ENCODE peak calls at places on chromosomes 6 and 20, in nine cellular contexts. L is spleen, A is NT2/D1, M is sigmoid colon, H is lung, R is heart right ventricle, W is upper lobe of right lung, B is MM.1S, V is GM23248. G is an unnamed sample.
A peak's percentile ranks its signal among the peaks of the same experiment; 100 is the strongest.

GRCh38 chr6:24779416-24779815 is 4.7 kb downstream of the GMNN start:
- DNase-seq in A (no peak), B (no peak), V (no peak), W (no peak), H (no peak), L (no peak), M (no peak), R (no peak), G (no peak)

GRCh38 chr6:56902551-56903464 is 52.1 kb upstream of the BEND6 start:
- DNase-seq in M (no peak), H (no peak), V (peak; percentile 74), B (peak; percentile 47), R (peak; percentile 9), L (no peak), A (no peak), W (no peak), G (peak; percentile 20)

GRCh38 chr6:27494103-27494502 is 21.2 kb upstream of the ZNF184 start:
- DNase-seq in V (no peak), M (no peak), B (no peak), A (no peak), R (no peak), W (no peak), L (no peak), H (no peak), G (no peak)

GRCh38 chr20:32543570-32544259 is 41.4 kb downstream of the NOL4L start:
- DNase-seq in V (no peak), B (no peak), M (no peak), W (no peak), H (no peak), R (no peak), L (no peak), A (no peak), G (no peak)

GRCh38 chr20:60206259-60206658 is 248.0 kb downstream of the CDH26 start:
- DNase-seq in W (no peak), V (peak; percentile 66), L (no peak), B (peak; percentile 14), H (no peak), R (no peak), A (peak; percentile 66), M (no peak), G (peak; percentile 73)

GRCh38 chr20:56722042-56722441 is 92.9 kb downstream of the TFAP2C start:
- DNase-seq in B (no peak), M (no peak), R (peak; percentile 8), L (no peak), W (no peak), H (no peak), A (no peak), V (peak; percentile 26), G (no peak)

GRCh38 chr6:15110721-15111354 is 135.0 kb upstream of the JARID2 start:
- DNase-seq in H (no peak), V (peak; percentile 30), W (no peak), A (no peak), M (no peak), R (no peak), L (no peak), B (no peak), G (no peak)

GRCh38 chr6:9848094-9848493 is 566.8 kb downstream of the TFAP2A start:
- DNase-seq in V (peak; percentile 48), A (no peak), M (no peak), R (no peak), W (no peak), H (no peak), L (no peak), B (no peak), G (no peak)

GRCh38 chr20:35000922-35001595 is 45.4 kb downstream of the MYH7B start:
- DNase-seq in M (no peak), H (no peak), V (no peak), R (no peak), B (no peak), A (no peak), W (no peak), L (no peak), G (peak; percentile 45)

GRCh38 chr6:152375200-152375599 is 262.0 kb downstream of the SYNE1 start:
- DNase-seq in H (no peak), A (no peak), W (no peak), L (no peak), R (no peak), M (no peak), V (no peak), B (no peak), G (no peak)

GRCh38 chr20:37901667-37902503 is 1.0 kb upstream of the VSTM2L start:
- DNase-seq in A (no peak), L (no peak), W (no peak), H (peak; percentile 42), R (no peak), M (no peak), V (peak; percentile 81), B (no peak), G (peak; percentile 94)

GRCh38 chr20:37902504-37903313 is at the start of gene VSTM2L:
- DNase-seq in B (no peak), R (no peak), M (peak; percentile 78), W (peak; percentile 72), V (peak; percentile 80), L (peak; percentile 83), A (no peak), H (peak; percentile 53), G (peak; percentile 91)

GRCh38 chr20:37904845-37905244 is 1.9 kb downstream of the VSTM2L start:
- DNase-seq in W (no peak), M (no peak), A (no peak), R (no peak), H (no peak), V (no peak), B (no peak), L (no peak), G (no peak)

GRCh38 chr20:37904008-37904675 is 1.2 kb downstream of the VSTM2L start:
- DNase-seq in M (no peak), B (no peak), A (no peak), H (no peak), V (no peak), R (no peak), L (no peak), W (no peak), G (peak; percentile 68)

GRCh38 chr20:37903317-37904007 is 535 bp downstream of the VSTM2L start:
- DNase-seq in V (peak; percentile 25), B (no peak), H (no peak), R (no peak), A (no peak), W (no peak), L (no peak), M (no peak), G (peak; percentile 86)
- H3K4me3 ChIP-seq in V (peak overlapping the region; percentile 75), B (no peak overlapping the region), H (peak overlapping the region; percentile 26), R (peak overlapping the region; percentile 36), A (peak overlapping the region; percentile 39), W (peak overlapping the region; percentile 42), L (peak overlapping the region; percentile 74), M (peak overlapping the region; percentile 18), G (peak overlapping the region; percentile 60)

DNA sequence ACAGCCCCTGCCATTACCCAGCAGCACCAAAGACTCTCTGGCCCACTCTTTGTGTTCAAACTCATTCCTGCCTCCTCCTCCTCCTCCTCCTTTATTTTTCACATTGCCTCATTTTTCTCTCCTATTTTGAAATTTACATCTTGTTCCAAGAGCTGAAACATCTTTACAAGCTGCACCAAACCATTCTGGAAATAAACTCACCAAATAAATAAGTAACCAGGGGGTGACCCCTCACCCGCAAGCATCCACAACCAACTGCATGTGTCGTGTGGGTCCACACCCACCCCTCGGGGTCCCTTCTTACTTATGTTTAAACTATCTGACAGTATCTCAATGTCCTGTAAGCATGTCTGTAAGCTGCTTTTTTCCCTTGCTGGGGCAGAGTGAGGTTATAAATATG is 1.4 kb downstream of the KCNB1 start:
- DNase-seq in B (no peak), V (no peak), H (no peak), L (no peak), A (no peak), R (no peak), M (no peak), W (no peak), G (no peak)
- H3K27me3 ChIP-seq in B (peaks cover 7% of the 10 kb centered on the region), V (peaks cover 48% of the 10 kb centered on the region), H (no peaks in the 10 kb centered on the region), L (peaks cover 75% of the 10 kb centered on the region), A (peaks cover 37% of the 10 kb centered on the region), R (peaks cover 17% of the 10 kb centered on the region), M (no peaks in the 10 kb centered on the region), W (peaks cover 66% of the 10 kb centered on the region), G (peaks cover 16% of the 10 kb centered on the region)

DNA sequence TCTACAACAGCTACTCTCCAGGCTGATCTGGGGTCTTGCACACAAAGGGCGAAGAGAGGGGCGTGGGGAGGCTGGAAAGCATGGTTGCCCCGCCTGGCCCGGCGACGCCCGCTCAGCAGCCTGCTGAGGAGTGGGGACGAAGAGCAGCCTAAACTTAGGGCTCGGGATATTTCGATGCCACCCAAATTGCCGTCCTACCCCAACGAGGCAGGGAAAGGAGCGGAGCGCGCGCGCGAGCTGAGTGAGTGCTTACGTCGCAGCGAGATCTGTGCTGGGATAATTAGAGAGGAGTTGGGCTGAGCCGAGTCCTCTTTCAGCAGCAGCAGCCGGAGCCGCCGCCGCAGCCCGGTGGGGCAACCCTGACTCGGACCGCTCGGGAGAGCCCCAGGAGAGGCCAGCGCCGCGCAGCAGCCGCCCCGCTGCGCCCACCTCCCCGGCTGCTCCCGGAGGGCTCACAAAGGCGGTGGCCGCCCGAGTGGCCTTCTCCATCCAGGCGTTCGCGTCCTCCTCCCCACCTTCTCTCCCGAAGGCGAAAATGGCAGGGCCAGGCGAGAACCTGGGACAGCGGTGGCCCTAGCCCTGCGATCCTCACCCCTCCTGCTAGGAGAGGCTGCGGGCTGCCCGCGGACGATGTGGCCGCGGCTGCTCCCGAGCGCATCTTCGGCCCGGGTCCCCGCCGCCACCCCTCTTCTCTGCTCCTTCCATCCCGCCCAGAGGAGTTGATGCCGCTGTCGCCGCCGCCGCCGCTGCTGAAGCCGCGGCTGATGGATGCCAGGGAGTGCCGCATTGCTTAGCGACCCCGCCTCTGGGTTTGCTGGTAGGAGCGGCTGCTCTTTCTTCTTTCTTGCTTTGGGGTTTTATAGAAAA is at the start of gene CLVS2:
- DNase-seq in A (peak; percentile 28), H (no peak), V (peak; percentile 49), R (no peak), W (peak; percentile 60), L (peak; percentile 64), M (peak; percentile 64), B (no peak), G (peak; percentile 76)
- H3K4me3 ChIP-seq in A (peak within 1 kb of the TSS; percentile 71), H (no peak within 1 kb of the TSS), V (peak within 1 kb of the TSS; percentile 50), R (peak within 1 kb of the TSS; percentile 35), W (peak within 1 kb of the TSS; percentile 25), L (peak within 1 kb of the TSS; percentile 35), M (peak within 1 kb of the TSS; percentile 45), B (no peak within 1 kb of the TSS), G (peak within 1 kb of the TSS; percentile 79)

DNA sequence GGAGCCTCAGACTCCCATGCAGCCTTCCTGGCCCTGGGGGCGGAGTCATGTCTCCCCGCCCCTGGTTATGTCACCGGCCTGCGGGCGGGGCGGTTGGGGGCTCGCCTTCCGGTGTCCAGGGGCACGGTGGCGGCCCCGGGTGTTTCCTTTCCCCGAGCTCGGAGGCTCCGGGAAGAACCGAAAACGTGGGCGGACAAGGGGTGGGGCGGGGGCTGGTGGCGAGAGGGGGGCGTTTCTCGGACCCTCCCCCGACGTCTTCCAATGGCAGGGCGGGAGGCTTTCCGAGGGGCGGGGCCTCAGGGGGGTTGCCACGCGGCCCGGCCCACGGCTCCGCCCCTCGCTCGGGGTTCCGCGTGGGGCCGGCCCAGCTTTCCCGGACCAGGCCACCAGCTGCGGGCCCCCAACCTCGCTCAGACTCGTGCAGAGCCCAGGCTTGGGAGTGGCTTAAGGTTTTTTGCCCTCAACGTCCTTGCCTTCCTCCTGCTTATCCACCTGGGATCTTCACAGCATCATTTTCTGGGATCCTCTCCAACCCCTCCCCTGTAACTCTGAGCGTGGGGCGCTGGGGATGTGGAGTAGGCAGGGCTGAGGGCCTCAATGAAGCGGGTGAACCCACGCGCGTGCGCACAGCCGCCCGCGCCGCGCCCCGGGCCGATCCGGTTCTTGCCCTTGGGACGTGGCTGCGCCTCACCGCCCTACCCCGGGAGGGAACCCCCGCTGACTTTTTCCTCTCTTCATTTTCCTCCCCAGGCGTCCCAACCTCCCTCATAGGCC is 2.1 kb upstream of the NRN1 start:
- DNase-seq in H (peak; percentile 68), R (peak; percentile 76), L (peak; percentile 88), M (peak; percentile 79), A (no peak), B (peak; percentile 86), W (peak; percentile 88), V (peak; percentile 95), G (peak; percentile 94)
- H3K27me3 ChIP-seq in H (no peaks in the 10 kb centered on the region), R (peaks cover 84% of the 10 kb centered on the region), L (peaks cover 84% of the 10 kb centered on the region), M (peaks cover 55% of the 10 kb centered on the region), A (peaks cover 61% of the 10 kb centered on the region), B (peaks cover 17% of the 10 kb centered on the region), W (peaks cover 82% of the 10 kb centered on the region), V (no peaks in the 10 kb centered on the region), G (peaks cover 66% of the 10 kb centered on the region)

G was measured in H7.